ENCODE peak calls at places on chromosomes 1 and 21, in four cellular contexts. R, Y, E and L are unnamed samples.

GRCh38 chr1:53186533-53186932 is 10.1 kb upstream of the CPT2 start:
- DNase-seq in R (no peak), Y (no peak), E (no peak), L (no peak)

GRCh38 chr21:32448803-32449594 is 36.5 kb downstream of the EVA1C start:
- DNase-seq in R (peak), Y (no peak), E (no peak), L (no peak)

GRCh38 chr21:46561448-46562095 is 43.3 kb downstream of the S100B start:
- DNase-seq in R (no peak), Y (no peak), E (no peak), L (no peak)

GRCh38 chr1:61254629-61255323 is 172.4 kb downstream of the NFIA start:
- DNase-seq in R (peak), Y (no peak), E (no peak), L (no peak)

GRCh38 chr1:20386682-20387081 is 96.0 kb downstream of the VWA5B1 start:
- DNase-seq in R (no peak), Y (no peak), E (no peak), L (no peak)

GRCh38 chr21:32807717-32808380 is 36.3 kb upstream of the PAXBP1 start:
- DNase-seq in R (peak), Y (no peak), E (no peak), L (no peak)

GRCh38 chr21:41564871-41565281 is 56.9 kb upstream of the TMPRSS2 start:
- DNase-seq in R (no peak), Y (no peak), E (no peak), L (no peak)

GRCh38 chr21:40173833-40174232 is 306.6 kb downstream of the PCP4 start:
- DNase-seq in R (no peak), Y (peak), E (peak), L (no peak)

GRCh38 chr1:190738321-190738720 is 260.7 kb upstream of the BRINP3 start:
- DNase-seq in R (peak), Y (no peak), E (no peak), L (no peak)

GRCh38 chr1:13950637-13951036 is 250.6 kb downstream of the PRDM2 start:
- DNase-seq in R (no peak), Y (peak), E (peak), L (peak)

GRCh38 chr1:91809267-91809666 is 76.7 kb downstream of the TGFBR3 start:
- DNase-seq in R (peak), Y (no peak), E (no peak), L (no peak)

GRCh38 chr1:160293020-160293968 is 8.4 kb upstream of the PEX19 start:
- DNase-seq in R (no peak), Y (no peak), E (no peak), L (no peak)

GRCh38 chr1:8651236-8651890 is 166.1 kb downstream of the RERE start:
- DNase-seq in R (no peak), Y (no peak), E (no peak), L (no peak)

GRCh38 chr1:1175221-1176062 is 1.8 kb downstream of the TTLL10 start:
- DNase-seq in R (no peak), Y (peak), E (no peak), L (no peak)

GRCh38 chr1:4172659-4173599 is 272.9 kb upstream of the C1orf174 start:
- DNase-seq in R (no peak), Y (peak), E (peak), L (peak)

GRCh38 chr21:34743831-34744230 is 75.0 kb downstream of the CLIC6 start:
- DNase-seq in R (peak), Y (no peak), E (no peak), L (no peak)

GRCh38 chr1:153506831-153507413 is 28.9 kb downstream of the S100A6 start:
- DNase-seq in R (peak), Y (no peak), E (no peak), L (no peak)

GRCh38 chr1:202807367-202807925 is 775 bp downstream of the KDM5B start:
- DNase-seq in R (peak), Y (no peak), E (no peak), L (no peak)

GRCh38 chr1:8367571-8368184 is 49.8 kb downstream of the SLC45A1 start:
- DNase-seq in R (no peak), Y (no peak), E (peak), L (no peak)

GRCh38 chr1:38131024-38131585 is 84.5 kb upstream of the POU3F1 start:
- DNase-seq in R (peak), Y (no peak), E (no peak), L (no peak)

GRCh38 chr1:69688178-69688577 is 120.5 kb downstream of the LRRC7 start:
- DNase-seq in R (no peak), Y (no peak), E (no peak), L (no peak)

GRCh38 chr1:1402081-1402900 is 3.2 kb upstream of the CCNL2 start:
- DNase-seq in R (peak), Y (peak), E (peak), L (peak)

GRCh38 chr21:19507682-19508260 is 1104.2 kb upstream of the TMPRSS15 start:
- DNase-seq in R (no peak), Y (no peak), E (peak), L (no peak)

GRCh38 chr1:93205892-93206566 is 25.5 kb downstream of the CCDC18 start:
- DNase-seq in R (no peak), Y (no peak), E (no peak), L (no peak)
- H3K56ac ChIP-seq in R (no peak), Y (no peak), E (no peak), L (no peak)

GRCh38 chr1:23609971-23610370 is 50.7 kb upstream of the ID3 start:
- DNase-seq in R (no peak), Y (no peak), E (no peak), L (no peak)
- H3K56ac ChIP-seq in R (no peak), Y (no peak), E (no peak), L (no peak)

DNA sequence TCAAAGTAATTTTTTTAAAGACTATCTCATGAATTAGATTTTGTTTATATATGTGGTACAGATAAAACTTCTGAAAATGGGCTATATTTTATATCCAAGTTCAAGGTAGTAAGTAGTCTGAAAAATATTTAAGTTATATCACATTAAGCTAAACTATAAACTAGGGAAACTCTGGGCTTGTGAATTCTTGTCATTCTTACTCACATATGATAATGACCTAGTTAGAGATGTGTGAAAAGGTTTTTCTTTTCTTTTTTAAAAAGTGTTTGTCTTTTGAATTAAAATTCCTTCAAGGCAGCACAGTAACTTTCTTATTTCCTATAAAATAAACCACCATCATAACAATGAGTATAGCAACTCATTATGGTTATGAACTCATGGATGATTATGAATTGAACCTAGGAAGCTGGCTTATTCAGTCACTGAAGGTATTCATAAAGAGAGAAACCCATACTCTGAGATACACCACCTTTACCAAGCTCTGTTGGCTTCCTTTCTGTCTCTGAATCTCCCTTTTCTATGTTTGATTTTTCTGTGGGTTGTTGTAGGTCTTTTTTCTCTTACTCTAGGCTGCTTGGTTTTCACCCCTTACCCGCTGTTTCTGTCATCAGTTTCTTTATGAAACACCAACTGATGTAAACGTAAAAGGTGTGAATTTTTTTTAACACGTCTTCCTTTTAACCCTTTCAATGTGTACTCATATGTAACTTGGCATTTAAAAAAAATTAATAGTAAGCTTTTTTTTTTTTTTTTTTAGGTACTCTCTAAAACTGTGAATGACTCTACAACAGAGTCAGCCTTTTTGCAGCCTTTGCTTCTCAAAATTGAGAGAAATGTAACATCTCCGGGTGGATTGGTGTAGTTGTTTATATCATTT is 25.2 kb downstream of the IL12RB2 start:
- DNase-seq in R (no peak), Y (no peak), E (peak), L (no peak)
- H3K56ac ChIP-seq in R (no peak), Y (no peak), E (no peak), L (no peak)

DNA sequence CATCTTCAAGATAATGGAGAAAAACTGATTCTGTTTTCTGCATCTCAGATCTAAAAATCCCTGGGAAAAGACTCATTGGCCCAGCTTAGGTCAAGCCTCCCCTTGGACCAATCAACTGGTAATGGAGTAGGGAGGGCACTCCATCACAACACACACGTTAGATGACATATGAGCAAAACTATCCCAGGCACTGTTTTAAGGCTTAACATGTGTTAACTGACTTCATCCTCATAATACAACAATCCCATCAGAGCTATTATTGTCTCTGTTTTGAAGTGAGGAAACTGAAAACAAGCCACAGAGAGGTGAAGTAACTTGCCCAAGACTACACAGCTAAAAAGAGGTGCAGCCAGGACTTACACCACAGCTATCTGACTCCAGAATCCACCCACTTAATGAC is 14.7 kb upstream of the CITED4 start:
- DNase-seq in R (peak), Y (no peak), E (no peak), L (no peak)
- H3K56ac ChIP-seq in R (peak), Y (no peak), E (no peak), L (no peak)

GRCh38 chr1:101183388-101183699 is 53.5 kb upstream of the S1PR1 start:
- DNase-seq in R (peak), Y (no peak), E (no peak), L (no peak)

GRCh38 chr1:101178688-101179491 is 57.9 kb upstream of the S1PR1 start:
- DNase-seq in R (no peak), Y (no peak), E (no peak), L (no peak)

GRCh38 chr1:101182627-101183387 is 54.0 kb upstream of the S1PR1 start:
- DNase-seq in R (no peak), Y (no peak), E (no peak), L (no peak)

GRCh38 chr1:101185421-101185820 is 51.4 kb upstream of the S1PR1 start:
- DNase-seq in R (peak), Y (no peak), E (no peak), L (no peak)

DNA sequence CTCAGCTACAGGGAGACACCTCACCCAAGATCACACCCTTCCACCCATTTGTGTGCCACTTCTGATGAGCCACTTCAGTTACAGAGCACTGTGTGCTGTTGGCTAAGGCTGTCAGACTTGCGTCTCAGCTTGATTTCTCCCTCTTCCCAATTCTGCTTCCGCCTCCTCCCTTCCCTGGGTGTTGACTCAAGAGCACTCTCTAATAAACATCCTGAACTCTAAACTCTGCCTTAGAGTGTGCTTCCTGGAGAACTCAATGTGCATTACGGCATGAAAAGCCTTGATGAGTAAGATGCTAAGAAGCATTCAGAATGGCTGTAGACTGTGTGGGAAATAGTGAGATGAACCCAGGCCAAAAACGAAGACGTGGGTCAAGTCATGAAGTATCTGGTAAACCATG is 54.9 kb upstream of the S1PR1 start:
- DNase-seq in R (peak), Y (no peak), E (no peak), L (no peak)
- H3K56ac ChIP-seq in R (no peak), Y (no peak), E (no peak), L (no peak)

GRCh38 chr1:181676269-181676668 is 193.0 kb downstream of the CACNA1E start:
- DNase-seq in R (peak), Y (peak), E (peak), L (peak)
- H3K56ac ChIP-seq in R (no peak), Y (no peak), E (no peak), L (no peak)

DNA sequence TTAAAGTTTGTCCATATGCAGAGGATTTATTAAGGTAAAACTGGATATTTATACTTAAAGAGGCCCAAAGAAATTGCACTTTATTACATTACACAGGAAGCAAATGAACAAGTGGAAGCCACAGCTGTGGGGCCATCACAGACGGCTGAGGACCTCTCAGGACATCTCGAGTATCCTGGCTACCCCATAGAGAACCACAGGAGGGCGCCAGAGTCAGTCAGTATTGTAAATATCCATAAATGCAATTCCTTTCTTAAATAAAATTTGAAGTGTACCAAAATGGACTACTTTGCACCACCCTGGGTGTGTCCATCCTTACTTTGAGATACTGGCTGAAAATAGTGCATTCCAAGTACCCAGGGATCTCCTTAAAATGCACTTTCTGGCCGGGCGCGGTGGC is 257.2 kb downstream of the MRPL39 start:
- DNase-seq in R (peak), Y (peak), E (peak), L (peak)
- H3K56ac ChIP-seq in R (no peak), Y (no peak), E (no peak), L (no peak)